ENCODE peak calls at places on chromosomes 12 and 14, in four cellular contexts. One of them, this sample, is unnamed.

GRCh38 chr12:120798696-120799095 is 73.1 kb downstream of the ACADS start:
- DNase-seq in stimulated activated naive B cell treated with anti-CD40 and anti-IgM and Interleukin-4, amounts not matched to agents 10 μg/mL and 1 μg/mL and 100 μg/mL, for 72 hours: no peak
- DNase-seq in NCI-H1105: no peak
- DNase-seq in stimulated activated CD8-positive, alpha-beta memory T cell treated with anti-CD3 and anti-CD28 coated beads, Interleukin-2, amount 100 ng/mL, for 1 hour: no peak
- DNase-seq in this sample: no peak

GRCh38 chr14:101254805-101255764 is 306.2 kb upstream of the DIO3 start:
- DNase-seq in stimulated activated CD8-positive, alpha-beta memory T cell treated with anti-CD3 and anti-CD28 coated beads, Interleukin-2, amount 100 ng/mL, for 1 hour: no peak
- DNase-seq in stimulated activated naive B cell treated with anti-CD40 and anti-IgM and Interleukin-4, amounts not matched to agents 10 μg/mL and 1 μg/mL and 100 μg/mL, for 72 hours: no peak
- DNase-seq in NCI-H1105: no peak
- DNase-seq in this sample: no peak

GRCh38 chr14:75559451-75560187 is 18.8 kb upstream of the FLVCR2 start:
- DNase-seq in stimulated activated naive B cell treated with anti-CD40 and anti-IgM and Interleukin-4, amounts not matched to agents 10 μg/mL and 1 μg/mL and 100 μg/mL, for 72 hours: no peak
- DNase-seq in stimulated activated CD8-positive, alpha-beta memory T cell treated with anti-CD3 and anti-CD28 coated beads, Interleukin-2, amount 100 ng/mL, for 1 hour: no peak
- DNase-seq in NCI-H1105: peak
- DNase-seq in this sample: no peak

GRCh38 chr12:116044181-116044580 is 233.3 kb downstream of the MED13L start:
- DNase-seq in stimulated activated CD8-positive, alpha-beta memory T cell treated with anti-CD3 and anti-CD28 coated beads, Interleukin-2, amount 100 ng/mL, for 1 hour: no peak
- DNase-seq in stimulated activated naive B cell treated with anti-CD40 and anti-IgM and Interleukin-4, amounts not matched to agents 10 μg/mL and 1 μg/mL and 100 μg/mL, for 72 hours: no peak
- DNase-seq in NCI-H1105: no peak
- DNase-seq in this sample: no peak

GRCh38 chr12:106030210-106031175 is 108.3 kb downstream of the NUAK1 start:
- DNase-seq in stimulated activated CD8-positive, alpha-beta memory T cell treated with anti-CD3 and anti-CD28 coated beads, Interleukin-2, amount 100 ng/mL, for 1 hour: no peak
- DNase-seq in NCI-H1105: no peak
- DNase-seq in stimulated activated naive B cell treated with anti-CD40 and anti-IgM and Interleukin-4, amounts not matched to agents 10 μg/mL and 1 μg/mL and 100 μg/mL, for 72 hours: no peak
- DNase-seq in this sample: no peak

GRCh38 chr12:90043264-90043663 is 334.6 kb upstream of the ATP2B1 start:
- DNase-seq in NCI-H1105: no peak
- DNase-seq in stimulated activated CD8-positive, alpha-beta memory T cell treated with anti-CD3 and anti-CD28 coated beads, Interleukin-2, amount 100 ng/mL, for 1 hour: no peak
- DNase-seq in stimulated activated naive B cell treated with anti-CD40 and anti-IgM and Interleukin-4, amounts not matched to agents 10 μg/mL and 1 μg/mL and 100 μg/mL, for 72 hours: no peak
- DNase-seq in this sample: no peak

GRCh38 chr14:29521526-29522137 is 406.0 kb downstream of the PRKD1 start:
- DNase-seq in stimulated activated naive B cell treated with anti-CD40 and anti-IgM and Interleukin-4, amounts not matched to agents 10 μg/mL and 1 μg/mL and 100 μg/mL, for 72 hours: no peak
- DNase-seq in NCI-H1105: peak
- DNase-seq in stimulated activated CD8-positive, alpha-beta memory T cell treated with anti-CD3 and anti-CD28 coated beads, Interleukin-2, amount 100 ng/mL, for 1 hour: no peak
- DNase-seq in this sample: no peak

GRCh38 chr12:67909091-67909531 is 80.1 kb upstream of the IFNG-AS1 start:
- DNase-seq in stimulated activated naive B cell treated with anti-CD40 and anti-IgM and Interleukin-4, amounts not matched to agents 10 μg/mL and 1 μg/mL and 100 μg/mL, for 72 hours: no peak
- DNase-seq in stimulated activated CD8-positive, alpha-beta memory T cell treated with anti-CD3 and anti-CD28 coated beads, Interleukin-2, amount 100 ng/mL, for 1 hour: no peak
- DNase-seq in NCI-H1105: no peak
- DNase-seq in this sample: no peak

GRCh38 chr12:51368640-51369517 is 22.3 kb downstream of the GALNT6 start:
- DNase-seq in stimulated activated naive B cell treated with anti-CD40 and anti-IgM and Interleukin-4, amounts not matched to agents 10 μg/mL and 1 μg/mL and 100 μg/mL, for 72 hours: peak
- DNase-seq in NCI-H1105: no peak
- DNase-seq in stimulated activated CD8-positive, alpha-beta memory T cell treated with anti-CD3 and anti-CD28 coated beads, Interleukin-2, amount 100 ng/mL, for 1 hour: peak
- DNase-seq in this sample: no peak

GRCh38 chr14:76812093-76812421 is 625 bp downstream of the ANGEL1 start:
- DNase-seq in stimulated activated naive B cell treated with anti-CD40 and anti-IgM and Interleukin-4, amounts not matched to agents 10 μg/mL and 1 μg/mL and 100 μg/mL, for 72 hours: no peak
- DNase-seq in NCI-H1105: no peak
- DNase-seq in stimulated activated CD8-positive, alpha-beta memory T cell treated with anti-CD3 and anti-CD28 coated beads, Interleukin-2, amount 100 ng/mL, for 1 hour: no peak
- DNase-seq in this sample: no peak

GRCh38 chr12:52416788-52417187 is 10.7 kb upstream of the KRT82 start:
- DNase-seq in NCI-H1105: no peak
- DNase-seq in stimulated activated naive B cell treated with anti-CD40 and anti-IgM and Interleukin-4, amounts not matched to agents 10 μg/mL and 1 μg/mL and 100 μg/mL, for 72 hours: no peak
- DNase-seq in stimulated activated CD8-positive, alpha-beta memory T cell treated with anti-CD3 and anti-CD28 coated beads, Interleukin-2, amount 100 ng/mL, for 1 hour: no peak
- DNase-seq in this sample: no peak

GRCh38 chr12:124453419-124454351 is 113.7 kb downstream of the NCOR2 start:
- DNase-seq in NCI-H1105: no peak
- DNase-seq in stimulated activated naive B cell treated with anti-CD40 and anti-IgM and Interleukin-4, amounts not matched to agents 10 μg/mL and 1 μg/mL and 100 μg/mL, for 72 hours: peak
- DNase-seq in stimulated activated CD8-positive, alpha-beta memory T cell treated with anti-CD3 and anti-CD28 coated beads, Interleukin-2, amount 100 ng/mL, for 1 hour: peak
- DNase-seq in this sample: no peak

GRCh38 chr12:99619389-99620158 is 28.0 kb upstream of the GARIN6 start:
- DNase-seq in stimulated activated CD8-positive, alpha-beta memory T cell treated with anti-CD3 and anti-CD28 coated beads, Interleukin-2, amount 100 ng/mL, for 1 hour: no peak
- DNase-seq in NCI-H1105: no peak
- DNase-seq in stimulated activated naive B cell treated with anti-CD40 and anti-IgM and Interleukin-4, amounts not matched to agents 10 μg/mL and 1 μg/mL and 100 μg/mL, for 72 hours: no peak
- DNase-seq in this sample: no peak

GRCh38 chr12:101490286-101490920 is 15.3 kb downstream of the SPIC start:
- DNase-seq in stimulated activated naive B cell treated with anti-CD40 and anti-IgM and Interleukin-4, amounts not matched to agents 10 μg/mL and 1 μg/mL and 100 μg/mL, for 72 hours: peak
- DNase-seq in NCI-H1105: peak
- DNase-seq in stimulated activated CD8-positive, alpha-beta memory T cell treated with anti-CD3 and anti-CD28 coated beads, Interleukin-2, amount 100 ng/mL, for 1 hour: no peak
- DNase-seq in this sample: peak

GRCh38 chr14:89672636-89673279 is 255.7 kb upstream of the FOXN3 start:
- DNase-seq in stimulated activated CD8-positive, alpha-beta memory T cell treated with anti-CD3 and anti-CD28 coated beads, Interleukin-2, amount 100 ng/mL, for 1 hour: no peak
- DNase-seq in NCI-H1105: peak
- DNase-seq in stimulated activated naive B cell treated with anti-CD40 and anti-IgM and Interleukin-4, amounts not matched to agents 10 μg/mL and 1 μg/mL and 100 μg/mL, for 72 hours: no peak
- DNase-seq in this sample: no peak

GRCh38 chr12:29425722-29426121 is 44.8 kb upstream of the ERGIC2 start:
- DNase-seq in stimulated activated naive B cell treated with anti-CD40 and anti-IgM and Interleukin-4, amounts not matched to agents 10 μg/mL and 1 μg/mL and 100 μg/mL, for 72 hours: no peak
- DNase-seq in stimulated activated CD8-positive, alpha-beta memory T cell treated with anti-CD3 and anti-CD28 coated beads, Interleukin-2, amount 100 ng/mL, for 1 hour: no peak
- DNase-seq in NCI-H1105: no peak
- DNase-seq in this sample: no peak

GRCh38 chr14:65501328-65501727 is 88.8 kb downstream of the FUT8 start:
- DNase-seq in stimulated activated CD8-positive, alpha-beta memory T cell treated with anti-CD3 and anti-CD28 coated beads, Interleukin-2, amount 100 ng/mL, for 1 hour: no peak
- DNase-seq in NCI-H1105: no peak
- DNase-seq in stimulated activated naive B cell treated with anti-CD40 and anti-IgM and Interleukin-4, amounts not matched to agents 10 μg/mL and 1 μg/mL and 100 μg/mL, for 72 hours: no peak
- DNase-seq in this sample: no peak

GRCh38 chr14:101873401-101873800 is 91.0 kb upstream of the DYNC1H1 start:
- DNase-seq in stimulated activated CD8-positive, alpha-beta memory T cell treated with anti-CD3 and anti-CD28 coated beads, Interleukin-2, amount 100 ng/mL, for 1 hour: no peak
- DNase-seq in NCI-H1105: no peak
- DNase-seq in stimulated activated naive B cell treated with anti-CD40 and anti-IgM and Interleukin-4, amounts not matched to agents 10 μg/mL and 1 μg/mL and 100 μg/mL, for 72 hours: no peak
- DNase-seq in this sample: no peak

GRCh38 chr14:76720382-76720813 is 40.9 kb upstream of the VASH1 start:
- DNase-seq in stimulated activated CD8-positive, alpha-beta memory T cell treated with anti-CD3 and anti-CD28 coated beads, Interleukin-2, amount 100 ng/mL, for 1 hour: no peak
- DNase-seq in stimulated activated naive B cell treated with anti-CD40 and anti-IgM and Interleukin-4, amounts not matched to agents 10 μg/mL and 1 μg/mL and 100 μg/mL, for 72 hours: no peak
- DNase-seq in NCI-H1105: peak
- DNase-seq in this sample: no peak

GRCh38 chr12:5059358-5059757 is 15.7 kb downstream of the KCNA5 start:
- DNase-seq in stimulated activated naive B cell treated with anti-CD40 and anti-IgM and Interleukin-4, amounts not matched to agents 10 μg/mL and 1 μg/mL and 100 μg/mL, for 72 hours: no peak
- DNase-seq in stimulated activated CD8-positive, alpha-beta memory T cell treated with anti-CD3 and anti-CD28 coated beads, Interleukin-2, amount 100 ng/mL, for 1 hour: no peak
- DNase-seq in NCI-H1105: no peak
- DNase-seq in this sample: no peak

GRCh38 chr12:125193798-125194562 is 128.7 kb downstream of the AACS start:
- DNase-seq in stimulated activated CD8-positive, alpha-beta memory T cell treated with anti-CD3 and anti-CD28 coated beads, Interleukin-2, amount 100 ng/mL, for 1 hour: no peak
- DNase-seq in stimulated activated naive B cell treated with anti-CD40 and anti-IgM and Interleukin-4, amounts not matched to agents 10 μg/mL and 1 μg/mL and 100 μg/mL, for 72 hours: no peak
- DNase-seq in NCI-H1105: no peak
- DNase-seq in this sample: no peak

GRCh38 chr12:50326636-50327284 is 43.4 kb upstream of the LIMA1 start:
- DNase-seq in stimulated activated naive B cell treated with anti-CD40 and anti-IgM and Interleukin-4, amounts not matched to agents 10 μg/mL and 1 μg/mL and 100 μg/mL, for 72 hours: no peak
- DNase-seq in stimulated activated CD8-positive, alpha-beta memory T cell treated with anti-CD3 and anti-CD28 coated beads, Interleukin-2, amount 100 ng/mL, for 1 hour: no peak
- DNase-seq in NCI-H1105: peak
- DNase-seq in this sample: no peak

GRCh38 chr12:94123127-94123526 is 25.2 kb upstream of the PLXNC1 start:
- DNase-seq in NCI-H1105: no peak
- DNase-seq in stimulated activated CD8-positive, alpha-beta memory T cell treated with anti-CD3 and anti-CD28 coated beads, Interleukin-2, amount 100 ng/mL, for 1 hour: no peak
- DNase-seq in stimulated activated naive B cell treated with anti-CD40 and anti-IgM and Interleukin-4, amounts not matched to agents 10 μg/mL and 1 μg/mL and 100 μg/mL, for 72 hours: peak
- DNase-seq in this sample: no peak

This sample was measured in NCI-H1048.